ENCODE peak calls at places on chromosomes 13 and 19, in eight cellular contexts. One of them, this sample, is unnamed.

GRCh38 chr13:27401210-27401609 is 23.2 kb upstream of the GTF3A start:
- DNase-seq in psoas muscle: no peak
- DNase-seq in fibroblast of lung: no peak
- DNase-seq in esophagus muscularis mucosa: no peak
- DNase-seq in heart right ventricle: peak; percentile 23
- DNase-seq in breast epithelium: no peak
- DNase-seq in neural progenitor cell: no peak
- DNase-seq in A549: no peak
- DNase-seq in this sample: no peak

GRCh38 chr19:31340059-31341025 is 8.9 kb downstream of the TSHZ3 start:
- DNase-seq in psoas muscle: no peak
- DNase-seq in fibroblast of lung: peak; percentile 59
- DNase-seq in esophagus muscularis mucosa: no peak
- DNase-seq in heart right ventricle: no peak
- DNase-seq in breast epithelium: no peak
- DNase-seq in neural progenitor cell: no peak
- DNase-seq in A549: no peak
- DNase-seq in this sample: no peak

GRCh38 chr13:78317030-78317429 is 286.3 kb downstream of the POU4F1 start:
- DNase-seq in psoas muscle: no peak
- DNase-seq in fibroblast of lung: peak; percentile 33
- DNase-seq in esophagus muscularis mucosa: no peak
- DNase-seq in heart right ventricle: no peak
- DNase-seq in breast epithelium: no peak
- DNase-seq in neural progenitor cell: peak; percentile 58
- DNase-seq in A549: no peak
- DNase-seq in this sample: peak; percentile 22

GRCh38 chr13:48493851-48494250 is 39.0 kb downstream of the RCBTB2 start:
- DNase-seq in psoas muscle: no peak
- DNase-seq in fibroblast of lung: peak; percentile 63
- DNase-seq in esophagus muscularis mucosa: no peak
- DNase-seq in heart right ventricle: no peak
- DNase-seq in breast epithelium: no peak
- DNase-seq in neural progenitor cell: no peak
- DNase-seq in A549: no peak
- DNase-seq in this sample: peak; percentile 66

GRCh38 chr13:20369886-20370361 is 137.8 kb upstream of the GJB6 start:
- DNase-seq in psoas muscle: no peak
- DNase-seq in fibroblast of lung: no peak
- DNase-seq in esophagus muscularis mucosa: no peak
- DNase-seq in heart right ventricle: no peak
- DNase-seq in breast epithelium: no peak
- DNase-seq in neural progenitor cell: no peak
- DNase-seq in A549: no peak
- DNase-seq in this sample: no peak

GRCh38 chr19:3667766-3668165 is 32.5 kb downstream of the PIP5K1C start:
- DNase-seq in psoas muscle: no peak
- DNase-seq in fibroblast of lung: no peak
- DNase-seq in esophagus muscularis mucosa: no peak
- DNase-seq in heart right ventricle: no peak
- DNase-seq in breast epithelium: no peak
- DNase-seq in neural progenitor cell: no peak
- DNase-seq in A549: no peak
- DNase-seq in this sample: no peak

GRCh38 chr19:4687396-4687795 is 17.3 kb upstream of the MYDGF start:
- DNase-seq in psoas muscle: no peak
- DNase-seq in fibroblast of lung: no peak
- DNase-seq in esophagus muscularis mucosa: no peak
- DNase-seq in heart right ventricle: no peak
- DNase-seq in breast epithelium: no peak
- DNase-seq in neural progenitor cell: no peak
- DNase-seq in A549: no peak
- DNase-seq in this sample: no peak

GRCh38 chr13:69654392-69654791 is 453.2 kb upstream of the ATXN8OS start:
- DNase-seq in psoas muscle: no peak
- DNase-seq in fibroblast of lung: no peak
- DNase-seq in esophagus muscularis mucosa: no peak
- DNase-seq in heart right ventricle: no peak
- DNase-seq in breast epithelium: no peak
- DNase-seq in neural progenitor cell: no peak
- DNase-seq in A549: no peak
- DNase-seq in this sample: no peak

GRCh38 chr19:7830272-7830771 is 304 bp downstream of the EVI5L start:
- DNase-seq in psoas muscle: peak; percentile 68
- DNase-seq in fibroblast of lung: no peak
- DNase-seq in esophagus muscularis mucosa: no peak
- DNase-seq in heart right ventricle: no peak
- DNase-seq in breast epithelium: no peak
- DNase-seq in neural progenitor cell: no peak
- DNase-seq in A549: no peak
- DNase-seq in this sample: no peak

GRCh38 chr13:54611400-54611799 is 1582.8 kb downstream of the OLFM4 start:
- DNase-seq in psoas muscle: no peak
- DNase-seq in fibroblast of lung: no peak
- DNase-seq in esophagus muscularis mucosa: no peak
- DNase-seq in heart right ventricle: no peak
- DNase-seq in breast epithelium: no peak
- DNase-seq in neural progenitor cell: peak; percentile 46
- DNase-seq in A549: no peak
- DNase-seq in this sample: no peak

GRCh38 chr19:18879579-18880373 is 16.2 kb downstream of the CERS1 start:
- DNase-seq in psoas muscle: no peak
- DNase-seq in fibroblast of lung: no peak
- DNase-seq in esophagus muscularis mucosa: no peak
- DNase-seq in heart right ventricle: no peak
- DNase-seq in breast epithelium: no peak
- DNase-seq in neural progenitor cell: peak; percentile 36
- DNase-seq in A549: no peak
- DNase-seq in this sample: no peak

GRCh38 chr13:113454936-113455335 is 1.6 kb upstream of the ADPRHL1 start:
- DNase-seq in psoas muscle: peak; percentile 22
- DNase-seq in fibroblast of lung: no peak
- DNase-seq in esophagus muscularis mucosa: no peak
- DNase-seq in heart right ventricle: no peak
- DNase-seq in breast epithelium: no peak
- DNase-seq in neural progenitor cell: no peak
- DNase-seq in A549: no peak
- DNase-seq in this sample: no peak

GRCh38 chr19:33905473-33905936 is 108.8 kb downstream of the KCTD15 start:
- DNase-seq in psoas muscle: peak; percentile 54
- DNase-seq in fibroblast of lung: no peak
- DNase-seq in esophagus muscularis mucosa: no peak
- DNase-seq in heart right ventricle: peak; percentile 35
- DNase-seq in breast epithelium: peak; percentile 22
- DNase-seq in neural progenitor cell: peak; percentile 50
- DNase-seq in A549: no peak
- DNase-seq in this sample: peak; percentile 22

GRCh38 chr13:80141114-80141849 is 199.6 kb downstream of the SPRY2 start:
- DNase-seq in psoas muscle: no peak
- DNase-seq in fibroblast of lung: peak; percentile 63
- DNase-seq in esophagus muscularis mucosa: no peak
- DNase-seq in heart right ventricle: peak; percentile 40
- DNase-seq in breast epithelium: peak; percentile 19
- DNase-seq in neural progenitor cell: peak; percentile 13
- DNase-seq in A549: no peak
- DNase-seq in this sample: peak; percentile 70

GRCh38 chr19:27966390-27966816 is 1246.5 kb downstream of the UQCRFS1 start:
- DNase-seq in psoas muscle: no peak
- DNase-seq in fibroblast of lung: peak; percentile 15
- DNase-seq in esophagus muscularis mucosa: no peak
- DNase-seq in heart right ventricle: no peak
- DNase-seq in breast epithelium: no peak
- DNase-seq in neural progenitor cell: peak; percentile 19
- DNase-seq in A549: no peak
- DNase-seq in this sample: no peak

GRCh38 chr19:55319786-55320185 is 5.4 kb downstream of the TMEM150B start:
- DNase-seq in psoas muscle: peak; percentile 73
- DNase-seq in fibroblast of lung: peak; percentile 35
- DNase-seq in esophagus muscularis mucosa: no peak
- DNase-seq in heart right ventricle: peak; percentile 55
- DNase-seq in breast epithelium: no peak
- DNase-seq in neural progenitor cell: peak; percentile 89
- DNase-seq in A549: no peak
- DNase-seq in this sample: peak; percentile 79

GRCh38 chr13:98169331-98169730 is 7.7 kb downstream of the RNF113B start:
- DNase-seq in psoas muscle: no peak
- DNase-seq in fibroblast of lung: no peak
- DNase-seq in esophagus muscularis mucosa: no peak
- DNase-seq in heart right ventricle: no peak
- DNase-seq in breast epithelium: no peak
- DNase-seq in neural progenitor cell: no peak
- DNase-seq in A549: no peak
- DNase-seq in this sample: no peak

GRCh38 chr13:98173431-98173921 is 3.6 kb downstream of the RNF113B start:
- DNase-seq in psoas muscle: no peak
- DNase-seq in fibroblast of lung: peak; percentile 99
- DNase-seq in esophagus muscularis mucosa: no peak
- DNase-seq in heart right ventricle: no peak
- DNase-seq in breast epithelium: no peak
- DNase-seq in neural progenitor cell: peak; percentile 28
- DNase-seq in A549: no peak
- DNase-seq in this sample: peak; percentile 85

GRCh38 chr13:98174321-98174720 is 2.7 kb downstream of the RNF113B start:
- DNase-seq in psoas muscle: no peak
- DNase-seq in fibroblast of lung: peak; percentile 73
- DNase-seq in esophagus muscularis mucosa: no peak
- DNase-seq in heart right ventricle: no peak
- DNase-seq in breast epithelium: no peak
- DNase-seq in neural progenitor cell: no peak
- DNase-seq in A549: no peak
- DNase-seq in this sample: no peak

GRCh38 chr13:98172570-98173405 is 4.3 kb downstream of the RNF113B start:
- DNase-seq in psoas muscle: no peak
- DNase-seq in fibroblast of lung: peak; percentile 49
- DNase-seq in esophagus muscularis mucosa: no peak
- DNase-seq in heart right ventricle: no peak
- DNase-seq in breast epithelium: no peak
- DNase-seq in neural progenitor cell: no peak
- DNase-seq in A549: no peak
- DNase-seq in this sample: peak; percentile 69

DNA sequence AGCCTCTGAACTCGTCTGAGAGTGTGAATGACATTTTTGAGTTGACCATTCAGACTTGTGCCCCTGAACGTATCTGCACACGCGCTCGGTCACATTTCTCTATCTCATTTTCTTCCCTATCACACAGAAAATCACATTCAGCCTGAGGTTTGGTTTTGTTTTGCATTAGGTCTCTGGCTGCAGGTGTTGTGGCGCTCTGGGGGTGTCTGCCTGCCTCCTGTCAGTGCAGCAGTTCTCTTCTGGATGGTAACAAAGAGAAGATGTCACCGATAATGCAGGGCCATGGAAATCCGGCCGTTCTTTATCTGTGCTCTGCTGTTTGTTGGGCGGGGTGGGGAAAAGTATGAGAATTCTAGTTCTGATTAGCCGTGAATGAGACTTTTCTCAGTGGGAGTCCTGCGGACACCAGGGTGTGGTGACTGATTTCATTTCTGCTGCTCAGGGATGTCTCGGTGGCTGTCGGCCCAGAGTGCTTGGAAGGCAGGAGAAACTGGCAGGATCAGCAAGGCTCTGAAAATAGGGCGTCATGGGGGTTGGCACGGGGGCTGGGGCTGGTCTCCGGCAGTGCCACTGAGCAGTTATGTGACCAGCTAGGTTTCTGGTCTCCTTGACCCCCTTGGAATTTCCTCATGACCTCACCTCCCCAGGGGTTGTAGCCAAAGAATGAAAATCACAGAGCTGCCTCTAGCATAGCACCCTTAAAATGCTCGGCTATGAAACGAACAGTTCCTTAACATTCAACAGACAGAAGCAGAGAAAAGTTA is 5.1 kb downstream of the RNF113B start:
- DNase-seq in psoas muscle: peak; percentile 72
- DNase-seq in fibroblast of lung: peak; percentile 42
- DNase-seq in esophagus muscularis mucosa: no peak
- DNase-seq in heart right ventricle: peak; percentile 39
- DNase-seq in breast epithelium: no peak
- DNase-seq in neural progenitor cell: peak; percentile 19
- DNase-seq in A549: no peak
- DNase-seq in this sample: no peak
- H3K27ac ChIP-seq in psoas muscle: peak overlapping the region; percentile 30
- H3K27ac ChIP-seq in fibroblast of lung: peak overlapping the region; percentile 79
- H3K27ac ChIP-seq in esophagus muscularis mucosa: peak overlapping the region; percentile 72
- H3K27ac ChIP-seq in heart right ventricle: peak overlapping the region; percentile 74
- H3K27ac ChIP-seq in breast epithelium: peak overlapping the region; percentile 92
- H3K27ac ChIP-seq in neural progenitor cell: no peak overlapping the region
- H3K27ac ChIP-seq in A549: peak overlapping the region; percentile 1
- H3K27ac ChIP-seq in this sample: peak overlapping the region; percentile 68

DNA sequence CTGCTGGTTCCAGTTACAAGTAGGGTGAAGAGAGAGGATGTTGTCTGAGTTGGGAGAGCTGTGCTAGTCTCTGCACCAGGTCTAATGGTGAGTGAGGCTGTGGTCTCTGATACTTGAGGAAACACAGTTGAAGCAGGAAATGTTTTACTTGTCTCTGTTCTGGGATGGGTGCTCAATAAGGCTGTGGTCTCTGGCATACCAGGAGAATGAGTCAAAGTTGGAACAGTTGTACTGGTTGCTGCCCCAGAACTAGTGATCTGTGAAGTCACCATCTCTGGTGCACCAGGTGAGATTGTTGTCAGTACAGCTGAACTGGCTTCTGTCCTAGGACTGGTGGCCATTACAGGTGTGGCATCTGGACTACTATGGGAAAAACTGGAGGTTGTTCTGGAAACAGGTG is 74.7 kb downstream of the MUC16 start:
- DNase-seq in psoas muscle: no peak
- DNase-seq in fibroblast of lung: no peak
- DNase-seq in esophagus muscularis mucosa: no peak
- DNase-seq in heart right ventricle: no peak
- DNase-seq in breast epithelium: no peak
- DNase-seq in neural progenitor cell: no peak
- DNase-seq in A549: no peak
- DNase-seq in this sample: no peak
- TF ChIP-seq CTCF in psoas muscle: no peak
- TF ChIP-seq CTCF in fibroblast of lung: no peak
- TF ChIP-seq CTCF in esophagus muscularis mucosa: no peak
- TF ChIP-seq CTCF in heart right ventricle: no peak
- TF ChIP-seq CTCF in breast epithelium: no peak
- TF ChIP-seq CTCF in neural progenitor cell: no peak
- TF ChIP-seq CTCF in A549: no peak
- TF ChIP-seq CTCF in this sample: no peak

GRCh38 chr19:22600690-22601648 is 33.2 kb upstream of the ZNF492 start:
- DNase-seq in psoas muscle: no peak
- DNase-seq in fibroblast of lung: no peak
- DNase-seq in esophagus muscularis mucosa: peak; percentile 89
- DNase-seq in heart right ventricle: no peak
- DNase-seq in breast epithelium: no peak
- DNase-seq in neural progenitor cell: no peak
- DNase-seq in A549: no peak
- DNase-seq in this sample: no peak
- H3K9me3 ChIP-seq in psoas muscle: no peaks in the 10 kb centered on the region
- H3K9me3 ChIP-seq in fibroblast of lung: no peaks in the 10 kb centered on the region
- H3K9me3 ChIP-seq in esophagus muscularis mucosa: no peaks in the 10 kb centered on the region
- H3K9me3 ChIP-seq in heart right ventricle: no peaks in the 10 kb centered on the region
- H3K9me3 ChIP-seq in breast epithelium: peaks cover 9% of the 10 kb centered on the region
- H3K9me3 ChIP-seq in neural progenitor cell: peaks cover 7% of the 10 kb centered on the region
- H3K9me3 ChIP-seq in A549: peaks cover 46% of the 10 kb centered on the region
- H3K9me3 ChIP-seq in this sample: no peaks in the 10 kb centered on the region

DNA sequence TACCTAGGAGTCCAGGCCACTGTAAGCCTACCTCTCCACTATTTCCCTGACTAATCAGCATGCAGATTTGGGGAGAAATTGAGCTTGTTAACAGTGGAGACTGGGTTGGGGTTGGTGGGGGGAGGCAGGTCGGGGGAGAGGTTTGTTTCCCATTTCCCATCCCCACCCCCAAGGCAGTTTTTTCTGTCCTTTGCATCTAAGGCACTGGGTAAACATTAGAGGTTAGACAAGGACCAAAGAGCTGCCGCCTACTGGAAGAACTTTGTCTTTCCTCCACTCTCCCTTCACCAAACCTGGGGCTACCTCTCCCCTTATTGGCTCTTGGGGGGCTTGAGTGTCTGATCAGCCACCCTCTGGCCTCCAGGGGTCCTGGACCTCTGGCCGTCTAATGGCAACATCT is 953 bp downstream of the KCNN4 start:
- DNase-seq in psoas muscle: no peak
- DNase-seq in fibroblast of lung: no peak
- DNase-seq in esophagus muscularis mucosa: no peak
- DNase-seq in heart right ventricle: no peak
- DNase-seq in breast epithelium: no peak
- DNase-seq in neural progenitor cell: no peak
- DNase-seq in A549: peak; percentile 65
- DNase-seq in this sample: no peak
- H3K27ac ChIP-seq in psoas muscle: no peak overlapping the region
- H3K27ac ChIP-seq in fibroblast of lung: no peak overlapping the region
- H3K27ac ChIP-seq in esophagus muscularis mucosa: no peak overlapping the region
- H3K27ac ChIP-seq in heart right ventricle: peak overlapping the region; percentile 74
- H3K27ac ChIP-seq in breast epithelium: peak overlapping the region; percentile 84
- H3K27ac ChIP-seq in neural progenitor cell: no peak overlapping the region
- H3K27ac ChIP-seq in A549: peak overlapping the region; percentile 92
- H3K27ac ChIP-seq in this sample: no peak overlapping the region